ENCODE peak calls at places on chromosomes 11 and 22, in four cellular contexts. Z is OCI-LY7, D is choroid plexus epithelial cell, C is IMR-90. P is an unnamed sample.

GRCh38 chr22:48919187-48919590 is 908.5 kb downstream of the BRD1 start:
- DNase-seq in Z (no peak), D (no peak), C (no peak), P (no peak)

GRCh38 chr22:40346178-40347064 is at the start of gene ADSL:
- DNase-seq in Z (peak), D (peak), C (peak), P (peak)

GRCh38 chr11:72426054-72426757 is 8.1 kb downstream of the CLPB start:
- DNase-seq in Z (no peak), D (peak), C (no peak), P (no peak)

GRCh38 chr11:113265343-113265742 is 49.0 kb upstream of the TTC12 start:
- DNase-seq in Z (no peak), D (no peak), C (no peak), P (no peak)

GRCh38 chr11:12272821-12273617 is 104.4 kb upstream of the PARVA start:
- DNase-seq in Z (no peak), D (peak), C (peak), P (no peak)

GRCh38 chr22:17366830-17367229 is 2.4 kb upstream of the CECR2 start:
- DNase-seq in Z (peak), D (peak), C (no peak), P (peak)

GRCh38 chr11:24575392-24575791 is 78.5 kb downstream of the LUZP2 start:
- DNase-seq in Z (no peak), D (peak), C (peak), P (no peak)

GRCh38 chr22:24977370-24978230 is 25.1 kb downstream of the KIAA1671 start:
- DNase-seq in Z (no peak), D (peak), C (no peak), P (no peak)

GRCh38 chr11:71301046-71301857 is 48.9 kb upstream of the SHANK2 start:
- DNase-seq in Z (no peak), D (no peak), C (no peak), P (no peak)

GRCh38 chr11:7516488-7516887 is 2.7 kb downstream of the PPFIBP2 start:
- DNase-seq in Z (peak), D (no peak), C (no peak), P (no peak)

GRCh38 chr11:68002943-68003845 is 703 bp downstream of the UNC93B1 start:
- DNase-seq in Z (peak), D (no peak), C (no peak), P (no peak)

GRCh38 chr11:71406681-71407080 is 41.5 kb downstream of the DHCR7 start:
- DNase-seq in Z (peak), D (no peak), C (no peak), P (peak)

GRCh38 chr22:20086101-20086599 is 6.1 kb downstream of the DGCR8 start:
- DNase-seq in Z (no peak), D (no peak), C (no peak), P (no peak)

P was measured in KBM-7.